ENCODE peak calls at places on chromosome 12, in four cellular contexts. One of them, this sample, is unnamed.

GRCh38 chr12:5485471-5485870 is 53.6 kb downstream of the NTF3 start:
- DNase-seq in Peyer's patch: no peak
- DNase-seq in fibroblast of the aortic adventitia: no peak
- DNase-seq in foreskin fibroblast: no peak
- DNase-seq in this sample: no peak

GRCh38 chr12:12613334-12613733 is 1.7 kb downstream of the CREBL2 start:
- DNase-seq in Peyer's patch: no peak
- DNase-seq in fibroblast of the aortic adventitia: peak; percentile 7
- DNase-seq in foreskin fibroblast: no peak
- DNase-seq in this sample: no peak

GRCh38 chr12:47527816-47528215 is 178.0 kb downstream of the RPAP3 start:
- DNase-seq in Peyer's patch: no peak
- DNase-seq in fibroblast of the aortic adventitia: peak; percentile 70
- DNase-seq in foreskin fibroblast: no peak
- DNase-seq in this sample: no peak

GRCh38 chr12:29253916-29254625 is 105.0 kb downstream of the FAR2 start:
- DNase-seq in Peyer's patch: no peak
- DNase-seq in fibroblast of the aortic adventitia: no peak
- DNase-seq in foreskin fibroblast: no peak
- DNase-seq in this sample: no peak

GRCh38 chr12:11793896-11794295 is 144.4 kb downstream of the ETV6 start:
- DNase-seq in Peyer's patch: no peak
- DNase-seq in fibroblast of the aortic adventitia: no peak
- DNase-seq in foreskin fibroblast: no peak
- DNase-seq in this sample: no peak

GRCh38 chr12:122505419-122506051 is 4.8 kb upstream of the ZCCHC8 start:
- DNase-seq in Peyer's patch: no peak
- DNase-seq in fibroblast of the aortic adventitia: no peak
- DNase-seq in foreskin fibroblast: no peak
- DNase-seq in this sample: no peak

GRCh38 chr12:84131076-84131475 is 781.5 kb downstream of the SLC6A15 start:
- DNase-seq in Peyer's patch: no peak
- DNase-seq in fibroblast of the aortic adventitia: peak; percentile 41
- DNase-seq in foreskin fibroblast: peak; percentile 69
- DNase-seq in this sample: no peak

GRCh38 chr12:95943231-95943842 is at the start of gene AMDHD1:
- DNase-seq in Peyer's patch: peak; percentile 68
- DNase-seq in fibroblast of the aortic adventitia: peak; percentile 32
- DNase-seq in foreskin fibroblast: peak; percentile 42
- DNase-seq in this sample: peak; percentile 56

GRCh38 chr12:69984216-69984615 is 159.2 kb downstream of the MYRFL start:
- DNase-seq in Peyer's patch: no peak
- DNase-seq in fibroblast of the aortic adventitia: no peak
- DNase-seq in foreskin fibroblast: peak; percentile 35
- DNase-seq in this sample: no peak

GRCh38 chr12:14664434-14665023 is 31.9 kb downstream of the GUCY2C start:
- DNase-seq in Peyer's patch: no peak
- DNase-seq in fibroblast of the aortic adventitia: peak; percentile 65
- DNase-seq in foreskin fibroblast: peak; percentile 17
- DNase-seq in this sample: no peak

GRCh38 chr12:75170786-75171185 is 38.9 kb downstream of the KCNC2 start:
- DNase-seq in Peyer's patch: no peak
- DNase-seq in fibroblast of the aortic adventitia: no peak
- DNase-seq in foreskin fibroblast: no peak
- DNase-seq in this sample: no peak

GRCh38 chr12:5792350-5792749 is 152.7 kb downstream of the ANO2 start:
- DNase-seq in Peyer's patch: no peak
- DNase-seq in fibroblast of the aortic adventitia: no peak
- DNase-seq in foreskin fibroblast: no peak
- DNase-seq in this sample: no peak

GRCh38 chr12:67943295-67943892 is 45.9 kb upstream of the IFNG-AS1 start:
- DNase-seq in Peyer's patch: no peak
- DNase-seq in fibroblast of the aortic adventitia: peak; percentile 86
- DNase-seq in foreskin fibroblast: peak; percentile 62
- DNase-seq in this sample: peak; percentile 24

GRCh38 chr12:120928864-120929652 is 24.9 kb upstream of the SPPL3 start:
- DNase-seq in Peyer's patch: no peak
- DNase-seq in fibroblast of the aortic adventitia: no peak
- DNase-seq in foreskin fibroblast: no peak
- DNase-seq in this sample: no peak

GRCh38 chr12:117489671-117490070 is 128.2 kb upstream of the NOS1 start:
- DNase-seq in Peyer's patch: no peak
- DNase-seq in fibroblast of the aortic adventitia: no peak
- DNase-seq in foreskin fibroblast: no peak
- DNase-seq in this sample: no peak

GRCh38 chr12:11893998-11894397 is 176.7 kb upstream of the BCL2L14 start:
- DNase-seq in Peyer's patch: no peak
- DNase-seq in fibroblast of the aortic adventitia: no peak
- DNase-seq in foreskin fibroblast: no peak
- DNase-seq in this sample: no peak

GRCh38 chr12:125113263-125113662 is 48.0 kb downstream of the AACS start:
- DNase-seq in Peyer's patch: no peak
- DNase-seq in fibroblast of the aortic adventitia: no peak
- DNase-seq in foreskin fibroblast: no peak
- DNase-seq in this sample: no peak

GRCh38 chr12:19941096-19941495 is 427.2 kb upstream of the PDE3A start:
- DNase-seq in Peyer's patch: no peak
- DNase-seq in fibroblast of the aortic adventitia: no peak
- DNase-seq in foreskin fibroblast: no peak
- DNase-seq in this sample: no peak

GRCh38 chr12:24759155-24759554 is 189.7 kb downstream of the BCAT1 start:
- DNase-seq in Peyer's patch: no peak
- DNase-seq in fibroblast of the aortic adventitia: peak; percentile 38
- DNase-seq in foreskin fibroblast: no peak
- DNase-seq in this sample: no peak

GRCh38 chr12:95989504-95990123 is 6.5 kb downstream of the HAL start:
- DNase-seq in Peyer's patch: no peak
- DNase-seq in fibroblast of the aortic adventitia: no peak
- DNase-seq in foreskin fibroblast: no peak
- DNase-seq in this sample: no peak

GRCh38 chr12:45612044-45612794 is 117.3 kb upstream of the ARID2 start:
- DNase-seq in Peyer's patch: no peak
- DNase-seq in fibroblast of the aortic adventitia: peak; percentile 23
- DNase-seq in foreskin fibroblast: peak; percentile 50
- DNase-seq in this sample: no peak

GRCh38 chr12:64691793-64692583 is 67.2 kb downstream of the GNS start:
- DNase-seq in Peyer's patch: no peak
- DNase-seq in fibroblast of the aortic adventitia: no peak
- DNase-seq in foreskin fibroblast: no peak
- DNase-seq in this sample: no peak

GRCh38 chr12:11580125-11580751 is 69.2 kb upstream of the ETV6 start:
- DNase-seq in Peyer's patch: no peak
- DNase-seq in fibroblast of the aortic adventitia: peak; percentile 93
- DNase-seq in foreskin fibroblast: peak; percentile 73
- DNase-seq in this sample: no peak

GRCh38 chr12:11894890-11895289 is 175.8 kb upstream of the BCL2L14 start:
- DNase-seq in Peyer's patch: no peak
- DNase-seq in fibroblast of the aortic adventitia: no peak
- DNase-seq in foreskin fibroblast: no peak
- DNase-seq in this sample: no peak

GRCh38 chr12:10101042-10101579 is 2.3 kb upstream of the CLEC1A start:
- DNase-seq in Peyer's patch: no peak
- DNase-seq in fibroblast of the aortic adventitia: peak; percentile 29
- DNase-seq in foreskin fibroblast: peak; percentile 19
- DNase-seq in this sample: no peak

GRCh38 chr12:127052491-127053232 is 1214.3 kb upstream of the TMEM132C start:
- DNase-seq in Peyer's patch: no peak
- DNase-seq in fibroblast of the aortic adventitia: peak; percentile 73
- DNase-seq in foreskin fibroblast: no peak
- DNase-seq in this sample: no peak

GRCh38 chr12:28497889-28498411 is 307.7 kb downstream of the CCDC91 start:
- DNase-seq in Peyer's patch: no peak
- DNase-seq in fibroblast of the aortic adventitia: peak; percentile 50
- DNase-seq in foreskin fibroblast: no peak
- DNase-seq in this sample: no peak

GRCh38 chr12:27619308-27619707 is 76.9 kb upstream of the REP15 start:
- DNase-seq in Peyer's patch: no peak
- DNase-seq in fibroblast of the aortic adventitia: peak; percentile 91
- DNase-seq in foreskin fibroblast: peak; percentile 84
- DNase-seq in this sample: no peak

GRCh38 chr12:122730215-122731014 is at the start of gene HCAR1:
- DNase-seq in Peyer's patch: no peak
- DNase-seq in fibroblast of the aortic adventitia: peak; percentile 30
- DNase-seq in foreskin fibroblast: no peak
- DNase-seq in this sample: no peak

DNA sequence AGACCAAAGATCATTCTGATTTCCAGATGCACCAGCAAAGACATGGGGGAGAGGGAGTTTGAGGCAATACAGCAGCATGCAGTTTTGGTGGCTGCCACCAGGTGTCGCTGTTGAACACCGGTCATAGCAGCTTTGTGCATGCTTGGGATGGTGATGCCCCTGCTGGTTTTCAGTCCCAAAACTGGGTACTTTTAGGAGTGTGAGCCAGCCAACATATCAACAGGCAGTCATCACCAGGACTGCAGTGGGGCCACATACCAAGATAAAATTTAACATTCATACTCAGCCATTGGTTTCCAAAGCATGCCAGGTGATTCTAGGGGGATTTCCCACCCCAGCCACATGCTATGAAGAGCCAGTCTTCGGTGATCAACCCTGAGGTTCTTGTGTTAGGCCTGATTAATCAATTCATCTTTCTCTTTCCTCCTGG is 64.2 kb downstream of the PHETA1 start:
- DNase-seq in Peyer's patch: no peak
- DNase-seq in fibroblast of the aortic adventitia: peak; percentile 6
- DNase-seq in foreskin fibroblast: no peak
- DNase-seq in this sample: peak; percentile 33
- TF ChIP-seq CTCF in Peyer's patch: peak; percentile 42
- TF ChIP-seq CTCF in fibroblast of the aortic adventitia: peak; percentile 77
- TF ChIP-seq CTCF in foreskin fibroblast: peak; percentile 55
- TF ChIP-seq CTCF in this sample: peak; percentile 58

GRCh38 chr12:102950107-102950949 is 7.1 kb upstream of the ASCL1 start:
- DNase-seq in Peyer's patch: no peak
- DNase-seq in fibroblast of the aortic adventitia: no peak
- DNase-seq in foreskin fibroblast: no peak
- DNase-seq in this sample: no peak
- TF ChIP-seq CTCF in Peyer's patch: no peak
- TF ChIP-seq CTCF in fibroblast of the aortic adventitia: no peak
- TF ChIP-seq CTCF in foreskin fibroblast: no peak
- TF ChIP-seq CTCF in this sample: no peak

DNA sequence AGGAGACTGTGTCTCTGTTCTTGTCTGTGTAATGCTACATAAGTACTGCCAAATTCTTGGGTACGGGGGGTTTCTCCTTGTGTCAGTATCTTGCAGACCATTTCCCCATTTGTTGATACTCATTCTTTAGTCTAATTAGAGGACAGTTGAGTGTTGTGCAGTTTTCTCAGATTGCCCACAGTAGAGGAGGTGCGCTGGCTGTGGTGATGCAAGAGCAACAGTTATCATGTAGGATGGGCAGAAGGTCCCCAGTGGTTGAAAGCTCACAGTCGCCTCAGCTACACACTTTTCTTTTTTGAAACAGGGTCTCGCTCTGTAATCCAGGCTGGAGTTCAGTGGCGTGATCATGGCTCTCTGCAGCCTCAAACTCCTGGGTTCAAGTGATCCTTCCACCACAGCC is 37.8 kb upstream of the ATP2A2 start:
- DNase-seq in Peyer's patch: no peak
- DNase-seq in fibroblast of the aortic adventitia: no peak
- DNase-seq in foreskin fibroblast: no peak
- DNase-seq in this sample: no peak
- TF ChIP-seq CTCF in Peyer's patch: no peak
- TF ChIP-seq CTCF in fibroblast of the aortic adventitia: no peak
- TF ChIP-seq CTCF in foreskin fibroblast: no peak
- TF ChIP-seq CTCF in this sample: no peak

GRCh38 chr12:92337128-92337527 is 191.5 kb upstream of the BTG1 start:
- DNase-seq in Peyer's patch: no peak
- DNase-seq in fibroblast of the aortic adventitia: no peak
- DNase-seq in foreskin fibroblast: no peak
- DNase-seq in this sample: no peak

GRCh38 chr12:92331383-92331782 is 185.7 kb upstream of the BTG1 start:
- DNase-seq in Peyer's patch: no peak
- DNase-seq in fibroblast of the aortic adventitia: no peak
- DNase-seq in foreskin fibroblast: no peak
- DNase-seq in this sample: no peak

GRCh38 chr12:92338102-92338501 is 192.5 kb upstream of the BTG1 start:
- DNase-seq in Peyer's patch: no peak
- DNase-seq in fibroblast of the aortic adventitia: no peak
- DNase-seq in foreskin fibroblast: no peak
- DNase-seq in this sample: no peak

GRCh38 chr12:92332552-92332951 is 186.9 kb upstream of the BTG1 start:
- DNase-seq in Peyer's patch: no peak
- DNase-seq in fibroblast of the aortic adventitia: no peak
- DNase-seq in foreskin fibroblast: no peak
- DNase-seq in this sample: no peak

GRCh38 chr12:92334552-92334951 is 188.9 kb upstream of the BTG1 start:
- DNase-seq in Peyer's patch: no peak
- DNase-seq in fibroblast of the aortic adventitia: no peak
- DNase-seq in foreskin fibroblast: no peak
- DNase-seq in this sample: no peak
- TF ChIP-seq CTCF in Peyer's patch: no peak
- TF ChIP-seq CTCF in fibroblast of the aortic adventitia: no peak
- TF ChIP-seq CTCF in foreskin fibroblast: no peak
- TF ChIP-seq CTCF in this sample: no peak